ENCODE peak calls at places on chromosome 1, in seven cellular contexts. K, B, R, L, N, F and X are unnamed samples.

GRCh38 chr1:231194843-231195516 is 33.1 kb downstream of the TRIM67 start:
- DNase-seq in K (peak; percentile 30), B (no peak), R (no peak), L (no peak), N (no peak), F (no peak), X (no peak)

GRCh38 chr1:161099090-161099802 is 1.1 kb downstream of the KLHDC9 start:
- DNase-seq in K (no peak), B (no peak), R (no peak), L (no peak), N (no peak), F (no peak), X (no peak)

GRCh38 chr1:89516055-89516454 is 8.6 kb upstream of the LRRC8B start:
- DNase-seq in K (no peak), B (peak; percentile 73), R (peak; percentile 23), L (no peak), N (no peak), F (no peak), X (no peak)

GRCh38 chr1:23613191-23614126 is 54.2 kb upstream of the ID3 start:
- DNase-seq in K (no peak), B (no peak), R (no peak), L (peak; percentile 27), N (no peak), F (no peak), X (no peak)

GRCh38 chr1:109821831-109822745 is 58.4 kb upstream of the EPS8L3 start:
- DNase-seq in K (no peak), B (peak; percentile 41), R (no peak), L (no peak), N (no peak), F (no peak), X (peak; percentile 48)

GRCh38 chr1:37602750-37603694 is 7.3 kb upstream of the GNL2 start:
- DNase-seq in K (peak; percentile 53), B (peak; percentile 24), R (no peak), L (no peak), N (peak; percentile 38), F (no peak), X (no peak)

GRCh38 chr1:62175568-62176179 is 19.0 kb upstream of the L1TD1 start:
- DNase-seq in K (peak; percentile 52), B (peak; percentile 60), R (peak; percentile 29), L (peak; percentile 51), N (no peak), F (no peak), X (no peak)

GRCh38 chr1:65467536-65467935 is 47.1 kb downstream of the LEPR start:
- DNase-seq in K (peak; percentile 36), B (peak; percentile 63), R (no peak), L (peak; percentile 58), N (no peak), F (no peak), X (no peak)

GRCh38 chr1:198597690-198598430 is 41.0 kb upstream of the PTPRC start:
- DNase-seq in K (no peak), B (no peak), R (no peak), L (no peak), N (no peak), F (no peak), X (no peak)

GRCh38 chr1:204434116-204434755 is 22.6 kb upstream of the PPP1R15B start:
- DNase-seq in K (peak; percentile 73), B (no peak), R (no peak), L (no peak), N (no peak), F (no peak), X (no peak)

GRCh38 chr1:205568469-205569361 is 63.1 kb downstream of the ELK4 start:
- DNase-seq in K (peak; percentile 38), B (no peak), R (no peak), L (peak; percentile 45), N (no peak), F (no peak), X (peak; percentile 35)

GRCh38 chr1:180415985-180416633 is 86.3 kb downstream of the ACBD6 start:
- DNase-seq in K (no peak), B (no peak), R (no peak), L (no peak), N (no peak), F (no peak), X (no peak)

GRCh38 chr1:91778964-91779363 is 107.0 kb downstream of the TGFBR3 start:
- DNase-seq in K (no peak), B (no peak), R (no peak), L (no peak), N (no peak), F (no peak), X (no peak)

GRCh38 chr1:208668991-208669390 is 424.8 kb upstream of the PLXNA2 start:
- DNase-seq in K (no peak), B (peak; percentile 4), R (no peak), L (no peak), N (no peak), F (no peak), X (no peak)

GRCh38 chr1:149962039-149962647 is 25.5 kb upstream of the MTMR11 start:
- DNase-seq in K (peak; percentile 71), B (peak; percentile 79), R (peak; percentile 17), L (peak; percentile 63), N (no peak), F (no peak), X (no peak)

GRCh38 chr1:54417123-54417522 is 10.9 kb upstream of the SSBP3 start:
- DNase-seq in K (no peak), B (no peak), R (no peak), L (no peak), N (no peak), F (no peak), X (no peak)

GRCh38 chr1:84972377-84972987 is 24.4 kb downstream of the MCOLN2 start:
- DNase-seq in K (no peak), B (no peak), R (no peak), L (no peak), N (no peak), F (no peak), X (no peak)

GRCh38 chr1:108570128-108570527 is 10.2 kb downstream of the EEIG2 start:
- DNase-seq in K (peak; percentile 11), B (no peak), R (no peak), L (no peak), N (no peak), F (no peak), X (no peak)

GRCh38 chr1:64133036-64133435 is 70.4 kb upstream of the UBE2U start:
- DNase-seq in K (no peak), B (peak; percentile 87), R (peak; percentile 60), L (no peak), N (no peak), F (no peak), X (no peak)

GRCh38 chr1:174769961-174770549 is 229.7 kb upstream of the CACYBP start:
- DNase-seq in K (no peak), B (peak; percentile 18), R (no peak), L (no peak), N (no peak), F (no peak), X (no peak)

GRCh38 chr1:119027759-119028158 is 39.6 kb upstream of the TBX15 start:
- DNase-seq in K (no peak), B (no peak), R (no peak), L (no peak), N (no peak), F (no peak), X (no peak)

GRCh38 chr1:204408074-204408507 is 3.5 kb downstream of the PPP1R15B start:
- DNase-seq in K (no peak), B (peak; percentile 43), R (no peak), L (peak; percentile 84), N (no peak), F (no peak), X (peak; percentile 74)

GRCh38 chr1:221097479-221098281 is 218.4 kb downstream of the HLX start:
- DNase-seq in K (no peak), B (peak; percentile 69), R (peak; percentile 80), L (no peak), N (no peak), F (no peak), X (no peak)

GRCh38 chr1:70140894-70141293 is 64.5 kb downstream of the LRRC40 start:
- DNase-seq in K (no peak), B (peak; percentile 7), R (no peak), L (no peak), N (no peak), F (no peak), X (no peak)

GRCh38 chr1:245330951-245331350 is 176.2 kb downstream of the KIF26B start:
- DNase-seq in K (no peak), B (no peak), R (no peak), L (no peak), N (no peak), F (no peak), X (no peak)

GRCh38 chr1:47415728-47416318 is at the start of gene FOXE3:
- DNase-seq in K (no peak), B (no peak), R (no peak), L (no peak), N (no peak), F (no peak), X (no peak)

GRCh38 chr1:112141301-112141700 is 151.8 kb upstream of the KCND3 start:
- DNase-seq in K (no peak), B (no peak), R (no peak), L (no peak), N (no peak), F (no peak), X (no peak)

GRCh38 chr1:153688736-153689328 is 10.3 kb downstream of the NPR1 start:
- DNase-seq in K (no peak), B (no peak), R (no peak), L (no peak), N (peak; percentile 5), F (no peak), X (no peak)

GRCh38 chr1:43817304-43817939 is 110.1 kb downstream of the ST3GAL3 start:
- DNase-seq in K (no peak), B (no peak), R (no peak), L (no peak), N (no peak), F (no peak), X (no peak)

GRCh38 chr1:110209715-110210603 is at the start of gene KCNC4:
- DNase-seq in K (peak; percentile 88), B (peak; percentile 25), R (peak; percentile 36), L (peak; percentile 88), N (peak; percentile 88), F (peak; percentile 91), X (peak; percentile 70)

GRCh38 chr1:239819075-239819474 is 272.6 kb upstream of the FMN2 start:
- DNase-seq in K (peak; percentile 45), B (no peak), R (no peak), L (no peak), N (no peak), F (no peak), X (no peak)

GRCh38 chr1:153888518-153888917 is 34.3 kb downstream of the GATAD2B start:
- DNase-seq in K (no peak), B (no peak), R (no peak), L (no peak), N (no peak), F (no peak), X (no peak)

GRCh38 chr1:226353698-226354525 is 44.9 kb upstream of the LIN9 start:
- DNase-seq in K (no peak), B (no peak), R (no peak), L (no peak), N (no peak), F (no peak), X (no peak)